ENCODE peak calls at places on chromosomes 7 and 10, in eight cellular contexts. Y, N, J, F, E, W, R and H are unnamed samples.

GRCh38 chr10:31508234-31508633 is 189.2 kb downstream of the ZEB1 start:
- DNase-seq in Y (no peak), N (no peak), J (no peak), F (no peak), E (peak; percentile 11), W (no peak), R (no peak), H (no peak)

GRCh38 chr7:80584778-80585177 is 53.7 kb upstream of the CD36 start:
- DNase-seq in Y (peak; percentile 26), N (no peak), J (no peak), F (no peak), E (no peak), W (no peak), R (no peak), H (no peak)

GRCh38 chr10:117545141-117546019 is 2.8 kb downstream of the EMX2 start:
- DNase-seq in Y (no peak), N (no peak), J (no peak), F (no peak), E (no peak), W (peak; percentile 65), R (no peak), H (no peak)

GRCh38 chr7:158955932-158956804 is 99.8 kb downstream of the DYNC2I1 start:
- DNase-seq in Y (no peak), N (no peak), J (no peak), F (no peak), E (no peak), W (no peak), R (peak; percentile 30), H (no peak)

GRCh38 chr10:58268454-58268945 is 462 bp upstream of the CISD1 start:
- DNase-seq in Y (no peak), N (no peak), J (no peak), F (no peak), E (no peak), W (no peak), R (no peak), H (no peak)

GRCh38 chr7:140146574-140146973 is 30.2 kb downstream of the KDM7A start:
- DNase-seq in Y (no peak), N (no peak), J (no peak), F (no peak), E (no peak), W (no peak), R (no peak), H (no peak)

GRCh38 chr7:41702635-41703371 is at the start of gene INHBA:
- DNase-seq in Y (no peak), N (no peak), J (no peak), F (no peak), E (no peak), W (no peak), R (peak; percentile 21), H (no peak)

GRCh38 chr10:82128527-82128926 is 253.5 kb downstream of the NRG3 start:
- DNase-seq in Y (no peak), N (no peak), J (no peak), F (no peak), E (no peak), W (no peak), R (no peak), H (no peak)

GRCh38 chr7:124429923-124430322 is 335.7 kb downstream of the GPR37 start:
- DNase-seq in Y (no peak), N (no peak), J (no peak), F (no peak), E (no peak), W (no peak), R (no peak), H (no peak)

GRCh38 chr7:23469150-23469960 is 936 bp downstream of the IGF2BP3 start:
- DNase-seq in Y (peak; percentile 54), N (no peak), J (peak; percentile 70), F (no peak), E (peak; percentile 45), W (peak; percentile 52), R (peak; percentile 84), H (peak; percentile 44)

GRCh38 chr7:130102588-130102987 is 32.3 kb downstream of the KLHDC10 start:
- DNase-seq in Y (no peak), N (no peak), J (no peak), F (no peak), E (no peak), W (no peak), R (no peak), H (no peak)

GRCh38 chr10:15419279-15419874 is 48.3 kb upstream of the FAM171A1 start:
- DNase-seq in Y (peak; percentile 72), N (no peak), J (peak; percentile 45), F (peak; percentile 48), E (no peak), W (peak; percentile 65), R (peak; percentile 47), H (peak; percentile 19)

GRCh38 chr7:2775785-2776184 is 68.3 kb downstream of the GNA12 start:
- DNase-seq in Y (no peak), N (no peak), J (no peak), F (no peak), E (no peak), W (no peak), R (no peak), H (no peak)
- H3K36me3 ChIP-seq in Y (no peaks in the 10 kb centered on the region), N (no peaks in the 10 kb centered on the region), J (peaks cover 10% of the 10 kb centered on the region), F (no peaks in the 10 kb centered on the region), E (no peaks in the 10 kb centered on the region), W (peaks cover 3% of the 10 kb centered on the region), R (peaks cover 14% of the 10 kb centered on the region), H (no peaks in the 10 kb centered on the region)

DNA sequence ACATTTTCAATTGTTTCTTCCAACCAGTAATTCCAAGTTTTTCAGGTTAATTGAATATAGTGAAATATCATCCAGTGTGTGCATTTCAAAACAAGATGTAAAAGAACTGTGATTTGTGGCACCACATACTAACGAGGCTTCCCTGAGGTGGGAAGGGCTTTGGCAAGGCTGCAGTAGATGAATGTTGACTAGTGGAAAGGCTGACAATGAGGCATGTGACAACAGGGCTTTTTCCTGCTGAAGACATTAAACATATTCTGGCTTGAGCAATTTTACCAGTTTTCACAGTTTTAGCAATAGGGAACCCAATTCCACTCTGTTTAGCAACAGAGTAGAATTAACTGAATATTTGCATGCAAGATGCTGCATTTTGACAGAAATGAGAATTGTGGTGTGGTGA is 68.7 kb downstream of the AP3M1 start:
- DNase-seq in Y (no peak), N (no peak), J (no peak), F (no peak), E (no peak), W (no peak), R (no peak), H (no peak)
- H3K4me1 ChIP-seq in Y (peaks cover 14% of the 10 kb centered on the region), N (no peaks in the 10 kb centered on the region), J (peaks cover 38% of the 10 kb centered on the region), F (peaks cover 44% of the 10 kb centered on the region), E (peaks cover 4% of the 10 kb centered on the region), W (peaks cover 9% of the 10 kb centered on the region), R (peaks cover 51% of the 10 kb centered on the region), H (peaks cover 9% of the 10 kb centered on the region)

DNA sequence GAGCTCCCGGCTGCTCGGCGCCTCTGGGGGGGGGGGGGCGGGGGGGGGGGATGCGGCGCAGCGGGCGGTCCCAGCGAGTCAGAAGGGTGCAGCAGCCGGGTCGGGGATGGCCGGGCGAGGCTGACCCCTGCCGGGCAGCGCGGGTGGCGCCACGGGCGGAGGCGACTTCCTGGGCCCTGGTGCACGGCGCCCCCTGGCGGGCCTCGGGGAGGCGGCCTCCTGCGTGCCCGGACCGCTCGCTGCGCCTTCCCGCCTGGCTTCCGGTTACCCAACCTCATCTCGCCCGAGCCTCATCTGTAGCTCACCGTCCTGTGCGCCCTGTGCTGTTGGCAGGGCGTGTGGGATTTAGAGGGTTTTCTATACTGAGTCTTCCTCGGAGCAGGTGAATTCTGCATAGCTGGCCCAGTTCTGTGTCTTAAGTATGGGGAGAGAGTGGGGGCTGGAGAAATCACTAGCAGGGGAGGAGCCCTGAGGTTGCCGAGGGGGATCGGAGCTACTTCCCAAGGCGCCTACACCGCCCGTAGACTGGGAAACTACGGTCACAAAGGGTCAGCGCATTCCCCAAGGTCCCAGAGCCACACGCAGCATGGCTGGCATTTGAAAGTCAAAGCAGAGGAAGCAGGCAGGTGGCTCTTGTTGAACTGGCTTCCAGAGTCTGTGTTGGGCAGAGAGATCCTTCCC is 28.3 kb upstream of the WDFY4 start:
- DNase-seq in Y (peak; percentile 93), N (peak; percentile 60), J (peak; percentile 93), F (peak; percentile 69), E (peak; percentile 74), W (peak; percentile 92), R (peak; percentile 97), H (peak; percentile 77)
- H3K27ac ChIP-seq in Y (no peak overlapping the region), N (no peak overlapping the region), J (no peak overlapping the region), F (peak overlapping the region; percentile 77), E (no peak overlapping the region), W (no peak overlapping the region), R (peak overlapping the region; percentile 69), H (peak overlapping the region; percentile 14)

DNA sequence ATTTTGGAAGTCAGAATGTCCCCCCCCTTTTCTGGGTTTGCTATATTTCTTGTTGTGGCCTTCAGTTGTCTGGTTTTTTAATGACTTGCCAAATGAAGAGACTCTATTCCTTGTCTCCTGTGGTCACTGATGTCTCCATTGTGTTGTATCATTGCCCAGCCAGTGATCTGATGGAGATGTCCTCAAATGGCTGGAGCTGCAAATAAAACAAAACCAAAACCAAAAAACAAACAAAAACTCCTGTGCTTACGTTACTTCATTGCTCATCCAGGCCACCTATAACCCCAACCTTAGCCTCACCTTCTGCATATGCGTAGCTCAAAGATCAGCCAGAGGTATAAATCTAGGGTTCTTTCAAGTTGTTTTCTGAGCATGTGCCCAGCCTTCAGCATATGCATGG is 5.1 kb downstream of the RBM33 start:
- DNase-seq in Y (no peak), N (no peak), J (no peak), F (no peak), E (no peak), W (no peak), R (no peak), H (no peak)
- H3K36me3 ChIP-seq in Y (no peaks in the 10 kb centered on the region), N (peaks cover 7% of the 10 kb centered on the region), J (peaks cover 51% of the 10 kb centered on the region), F (peaks cover 2% of the 10 kb centered on the region), E (no peaks in the 10 kb centered on the region), W (peaks cover 17% of the 10 kb centered on the region), R (peaks cover 56% of the 10 kb centered on the region), H (peaks cover 33% of the 10 kb centered on the region)

GRCh38 chr10:5622586-5622985 is 43.8 kb downstream of the ASB13 start:
- DNase-seq in Y (no peak), N (no peak), J (no peak), F (no peak), E (no peak), W (no peak), R (no peak), H (no peak)
- H3K4me1 ChIP-seq in Y (peaks cover 10% of the 10 kb centered on the region), N (peaks cover 5% of the 10 kb centered on the region), J (peaks cover 6% of the 10 kb centered on the region), F (peaks cover 6% of the 10 kb centered on the region), E (peaks cover 4% of the 10 kb centered on the region), W (no peaks in the 10 kb centered on the region), R (peaks cover 7% of the 10 kb centered on the region), H (peaks cover 6% of the 10 kb centered on the region)